ENCODE peak calls at places on chromosome 4, in six cellular contexts. T is stimulated activated CD4-positive, alpha-beta T cell treated with anti-CD3 and anti-CD28 coated beads, Interleukin-12 subunit alpha, Interleukin-12 subunit beta, amount 100 ng/mL, for 48 hours; V is cardiac muscle cell; J is AG10803; S is brain microvascular endothelial cell; N is posterior vena cava. Z is an unnamed sample.
A peak's percentile ranks its signal among the peaks of the same experiment; 100 is the strongest.

GRCh38 chr4:30600246-30600645 is 119.9 kb upstream of the PCDH7 start:
- DNase-seq in T (no peak), V (no peak), J (no peak), S (no peak), N (no peak), Z (no peak)

GRCh38 chr4:170675568-170676262 is 586.0 kb upstream of the AADAT start:
- DNase-seq in T (no peak), V (no peak), J (no peak), S (peak; percentile 34), N (no peak), Z (no peak)

GRCh38 chr4:75512336-75513211 is 1.6 kb downstream of the RCHY1 start:
- DNase-seq in T (no peak), V (peak; percentile 10), J (peak; percentile 77), S (no peak), N (no peak), Z (peak; percentile 25)

GRCh38 chr4:71498002-71498401 is 159.2 kb downstream of the SLC4A4 start:
- DNase-seq in T (no peak), V (no peak), J (peak; percentile 38), S (no peak), N (no peak), Z (peak; percentile 2)

GRCh38 chr4:80990851-80991250 is 39.7 kb upstream of the BMP3 start:
- DNase-seq in T (no peak), V (no peak), J (no peak), S (no peak), N (no peak), Z (no peak)

GRCh38 chr4:57070461-57070860 is 39.7 kb downstream of the IGFBP7 start:
- DNase-seq in T (no peak), V (no peak), J (no peak), S (no peak), N (no peak), Z (no peak)

GRCh38 chr4:55346851-55347255 is 811 bp downstream of the SRD5A3 start:
- DNase-seq in T (no peak), V (no peak), J (no peak), S (no peak), N (no peak), Z (no peak)

GRCh38 chr4:128322311-128322710 is 34.7 kb upstream of the PGRMC2 start:
- DNase-seq in T (no peak), V (no peak), J (no peak), S (peak; percentile 69), N (no peak), Z (peak; percentile 39)

GRCh38 chr4:4765811-4766210 is 93.7 kb upstream of the MSX1 start:
- DNase-seq in T (no peak), V (no peak), J (no peak), S (no peak), N (no peak), Z (no peak)

GRCh38 chr4:125501661-125502060 is 186.9 kb downstream of the FAT4 start:
- DNase-seq in T (no peak), V (no peak), J (no peak), S (no peak), N (no peak), Z (no peak)

GRCh38 chr4:81084624-81085023 is 54.1 kb downstream of the BMP3 start:
- DNase-seq in T (no peak), V (no peak), J (peak; percentile 26), S (no peak), N (no peak), Z (no peak)

GRCh38 chr4:99180367-99181169 is 36.5 kb upstream of the ADH4 start:
- DNase-seq in T (no peak), V (no peak), J (peak; percentile 82), S (peak; percentile 63), N (no peak), Z (no peak)

GRCh38 chr4:10974371-10974770 is 289.8 kb upstream of the CLNK start:
- DNase-seq in T (no peak), V (no peak), J (no peak), S (no peak), N (no peak), Z (no peak)

GRCh38 chr4:146243883-146244277 is 29.5 kb downstream of the REELD1 start:
- DNase-seq in T (no peak), V (no peak), J (no peak), S (no peak), N (no peak), Z (no peak)

GRCh38 chr4:172962564-172963353 is 205.9 kb upstream of the GALNT7 start:
- DNase-seq in T (no peak), V (no peak), J (peak; percentile 46), S (no peak), N (no peak), Z (peak; percentile 73)

GRCh38 chr4:1177274-1178141 is 5.1 kb upstream of the SPON2 start:
- DNase-seq in T (no peak), V (no peak), J (no peak), S (no peak), N (peak; percentile 70), Z (peak; percentile 69)